ENCODE peak calls at places on chromosomes 5 and 9, in nine cellular contexts. G is stromal cell of bone marrow, A is AG09309, Q is NCI-H1105 treated with DMSO at 0.1 percent for 48 hours, C is NCI-H1092, I is right lobe of liver, S is heart left ventricle, Z is posterior cingulate gyrus, W is fibroblast of villous mesenchyme. R is an unnamed sample.

GRCh38 chr5:95281211-95281610 is 3.7 kb downstream of the MCTP1 start:
- DNase-seq in W (no peak), Z (no peak), G (no peak), C (no peak), Q (no peak), A (no peak), S (no peak), I (no peak), R (no peak)

GRCh38 chr9:108552459-108553040 is 303.2 kb downstream of the ACTL7B start:
- DNase-seq in S (no peak), Q (peak; percentile 31), G (no peak), Z (no peak), C (no peak), W (no peak), I (no peak), A (no peak), R (no peak)

GRCh38 chr5:38608877-38609276 is 52.4 kb upstream of the LIFR start:
- DNase-seq in C (no peak), Q (no peak), G (no peak), Z (no peak), S (no peak), W (peak; percentile 33), A (no peak), I (no peak), R (no peak)

GRCh38 chr5:417301-417700 is 25.7 kb upstream of the EXOC3 start:
- DNase-seq in Q (no peak), A (no peak), C (no peak), S (peak; percentile 10), W (no peak), G (no peak), I (no peak), Z (no peak), R (no peak)

GRCh38 chr5:9313751-9314150 is 232.1 kb downstream of the SEMA5A start:
- DNase-seq in A (no peak), C (no peak), W (no peak), I (no peak), Q (no peak), S (no peak), Z (no peak), G (no peak), R (no peak)

GRCh38 chr9:136300016-136300415 is 3.9 kb downstream of the CCDC187 start:
- DNase-seq in W (no peak), A (no peak), S (no peak), I (no peak), C (no peak), G (no peak), Q (no peak), Z (no peak), R (no peak)

GRCh38 chr5:36896476-36896875 is 19.9 kb downstream of the NIPBL start:
- DNase-seq in C (no peak), G (no peak), S (no peak), W (no peak), Z (no peak), Q (no peak), A (no peak), I (no peak), R (no peak)

GRCh38 chr5:148029131-148029530 is 34.6 kb upstream of the SPINK5 start:
- DNase-seq in S (no peak), W (no peak), I (no peak), G (no peak), C (no peak), Z (no peak), Q (no peak), A (no peak), R (no peak)

GRCh38 chr9:107312651-107313050 is 29.6 kb downstream of the RAD23B start:
- DNase-seq in Q (no peak), Z (no peak), I (no peak), C (no peak), W (peak; percentile 87), G (no peak), S (peak; percentile 58), A (peak; percentile 34), R (no peak)

GRCh38 chr5:157038568-157039187 is 20.2 kb downstream of the HAVCR1 start:
- DNase-seq in Q (no peak), I (no peak), G (no peak), S (no peak), W (no peak), C (no peak), Z (no peak), A (no peak), R (no peak)

GRCh38 chr5:93252165-93252564 is 328.9 kb downstream of the NR2F1-AS1 start:
- DNase-seq in G (no peak), Q (no peak), W (no peak), A (no peak), S (no peak), C (no peak), I (no peak), Z (no peak), R (no peak)

GRCh38 chr5:15495026-15495425 is 5.0 kb upstream of the FBXL7 start:
- DNase-seq in S (no peak), W (peak; percentile 34), C (no peak), A (no peak), Q (no peak), Z (no peak), I (no peak), G (no peak), R (no peak)

GRCh38 chr9:112493738-112494137 is 7.1 kb downstream of the KIAA1958 start:
- DNase-seq in S (no peak), G (peak; percentile 28), Z (no peak), A (peak; percentile 91), I (no peak), Q (no peak), W (peak; percentile 47), C (no peak), R (no peak)

GRCh38 chr9:91764661-91765060 is 185.4 kb downstream of the ROR2 start:
- DNase-seq in I (no peak), G (no peak), A (no peak), S (no peak), W (no peak), C (no peak), Q (no peak), Z (no peak), R (no peak)

GRCh38 chr5:36389245-36389644 is 87.5 kb upstream of the RANBP3L start:
- DNase-seq in W (peak; percentile 71), A (no peak), Q (no peak), C (no peak), Z (no peak), G (no peak), I (peak; percentile 58), S (no peak), R (no peak)

GRCh38 chr5:135553688-135554462 is 18.1 kb upstream of the NEUROG1 start:
- DNase-seq in Q (peak; percentile 47), G (no peak), A (no peak), W (no peak), C (no peak), S (no peak), Z (no peak), I (no peak), R (no peak)

GRCh38 chr5:133251296-133252132 is 199.7 kb downstream of the HSPA4 start:
- DNase-seq in I (peak; percentile 66), G (no peak), A (no peak), S (no peak), Z (no peak), C (no peak), Q (peak; percentile 37), W (no peak), R (no peak)

GRCh38 chr5:147965712-147966111 is 59.4 kb upstream of the C5orf46 start:
- DNase-seq in W (peak; percentile 13), C (no peak), A (no peak), Z (no peak), I (no peak), Q (no peak), G (no peak), S (no peak), R (no peak)

GRCh38 chr5:111735829-111736228 is 21.2 kb downstream of the NREP start:
- DNase-seq in Q (no peak), W (peak; percentile 92), G (peak; percentile 86), Z (no peak), C (no peak), A (peak; percentile 66), S (no peak), I (no peak), R (no peak)

GRCh38 chr9:91727316-91727861 is 222.6 kb downstream of the ROR2 start:
- DNase-seq in W (peak; percentile 62), I (no peak), Q (peak; percentile 58), Z (no peak), A (no peak), S (no peak), G (peak; percentile 28), C (no peak), R (no peak)

GRCh38 chr9:105243015-105243686 is 1.3 kb upstream of the SLC44A1 start:
- DNase-seq in A (peak; percentile 42), S (no peak), C (no peak), G (no peak), I (no peak), Q (no peak), Z (no peak), W (peak; percentile 72), R (no peak)

GRCh38 chr9:37141015-37141414 is 20.6 kb downstream of the ZCCHC7 start:
- DNase-seq in C (no peak), A (no peak), S (no peak), G (no peak), W (no peak), Z (no peak), I (no peak), Q (no peak), R (no peak)

GRCh38 chr5:80318212-80318611 is 1.6 kb upstream of the SPZ1 start:
- DNase-seq in S (no peak), I (no peak), C (no peak), W (peak; percentile 8), A (no peak), Z (peak; percentile 28), G (peak; percentile 73), Q (no peak), R (no peak)

GRCh38 chr5:30832519-30832918 is 361.0 kb upstream of the CDH6 start:
- DNase-seq in W (no peak), A (no peak), C (peak; percentile 28), Q (no peak), G (no peak), I (no peak), S (no peak), Z (no peak), R (no peak)

GRCh38 chr9:4553951-4554381 is 63.7 kb downstream of the SLC1A1 start:
- DNase-seq in Q (no peak), I (no peak), W (peak; percentile 47), A (no peak), C (no peak), Z (no peak), G (no peak), S (no peak), R (no peak)

GRCh38 chr5:149228610-149229297 is 42.9 kb upstream of the AFAP1L1 start:
- DNase-seq in Z (no peak), C (no peak), A (peak; percentile 77), G (peak; percentile 83), I (peak; percentile 58), W (peak; percentile 93), Q (no peak), S (no peak), R (no peak)

GRCh38 chr5:25423271-25423670 is 778.5 kb upstream of the CDH10 start:
- DNase-seq in Z (no peak), W (no peak), Q (no peak), A (no peak), G (no peak), S (no peak), I (no peak), C (no peak), R (no peak)

GRCh38 chr5:16995372-16995771 is 59.3 kb upstream of the MYO10 start:
- DNase-seq in A (no peak), Q (no peak), C (no peak), G (no peak), I (no peak), S (no peak), W (no peak), Z (no peak), R (no peak)

GRCh38 chr9:109329274-109330258 is 8.7 kb upstream of the EPB41L4B start:
- DNase-seq in I (no peak), S (no peak), W (peak; percentile 58), C (no peak), Q (no peak), A (no peak), G (no peak), Z (no peak), R (no peak)

GRCh38 chr9:121529237-121529987 is 29.8 kb upstream of the GGTA1 start:
- DNase-seq in S (peak; percentile 97), G (peak; percentile 93), W (peak; percentile 82), Q (peak; percentile 9), A (peak; percentile 94), C (peak; percentile 3), Z (peak; percentile 26), I (peak; percentile 76), R (no peak)

GRCh38 chr9:120941046-120941770 is 14.6 kb upstream of the TRAF1 start:
- DNase-seq in W (peak; percentile 60), I (no peak), S (no peak), C (no peak), Q (no peak), A (no peak), G (no peak), Z (no peak), R (no peak)

R was measured in cortex of kidney.